ENCODE peak calls at places on chromosomes 11 and 22, in ten cellular contexts. P is OCI-LY7, M is esophagus squamous epithelium, S is breast epithelium, Z is GM12865, I is cardiac muscle cell, A is thoracic aorta, T is HFFc6, R is AG10803, U is lower leg skin. K is an unnamed sample.
A peak's percentile ranks its signal among the peaks of the same experiment; 100 is the strongest.

GRCh38 chr22:19213001-19213400 is 34.5 kb upstream of the SLC25A1 start:
- DNase-seq in P (peak; percentile 16), M (no peak), S (no peak), Z (no peak), I (no peak), A (no peak), T (no peak), R (no peak), U (no peak), K (no peak)

GRCh38 chr11:71563401-71563800 is 2.0 kb upstream of the KRTAP5-10 start:
- DNase-seq in P (peak; percentile 34), M (no peak), S (no peak), Z (peak; percentile 74), I (peak; percentile 62), A (no peak), T (peak; percentile 80), R (peak; percentile 50), U (no peak), K (peak; percentile 59)

GRCh38 chr11:17263803-17264202 is 12.7 kb upstream of the NUCB2 start:
- DNase-seq in P (no peak), M (no peak), S (no peak), Z (no peak), I (no peak), A (no peak), T (peak; percentile 39), R (peak; percentile 17), U (no peak), K (no peak)

GRCh38 chr11:9672288-9672916 is 8.5 kb downstream of the SWAP70 start:
- DNase-seq in P (no peak), M (no peak), S (no peak), Z (no peak), I (no peak), A (no peak), T (no peak), R (no peak), U (no peak), K (no peak)

GRCh38 chr22:29715240-29715639 is 4.6 kb upstream of the CABP7 start:
- DNase-seq in P (no peak), M (no peak), S (no peak), Z (no peak), I (no peak), A (no peak), T (no peak), R (no peak), U (no peak), K (no peak)

GRCh38 chr11:99522467-99523173 is 501.9 kb downstream of the CNTN5 start:
- DNase-seq in P (no peak), M (no peak), S (no peak), Z (no peak), I (no peak), A (no peak), T (no peak), R (no peak), U (no peak), K (no peak)

GRCh38 chr11:131914299-131914902 is 544.0 kb downstream of the NTM start:
- DNase-seq in P (no peak), M (no peak), S (no peak), Z (no peak), I (no peak), A (no peak), T (no peak), R (peak; percentile 53), U (no peak), K (no peak)

GRCh38 chr11:74325649-74326645 is 14.5 kb upstream of the P4HA3 start:
- DNase-seq in P (no peak), M (no peak), S (no peak), Z (no peak), I (no peak), A (peak; percentile 75), T (peak; percentile 67), R (peak; percentile 97), U (peak; percentile 89), K (no peak)

GRCh38 chr22:22700631-22701030 is 56.2 kb downstream of the GGTLC2 start:
- DNase-seq in P (no peak), M (no peak), S (no peak), Z (no peak), I (no peak), A (no peak), T (no peak), R (no peak), U (no peak), K (no peak)

GRCh38 chr11:93510196-93510898 is 32.8 kb downstream of the SMCO4 start:
- DNase-seq in P (no peak), M (no peak), S (no peak), Z (no peak), I (no peak), A (no peak), T (no peak), R (peak; percentile 19), U (no peak), K (no peak)

GRCh38 chr22:19974935-19975706 is 33.5 kb upstream of the TXNRD2 start:
- DNase-seq in P (peak; percentile 52), M (no peak), S (no peak), Z (no peak), I (no peak), A (no peak), T (no peak), R (no peak), U (no peak), K (peak; percentile 33)

GRCh38 chr11:10784229-10785145 is 24.2 kb downstream of the EIF4G2 start:
- DNase-seq in P (no peak), M (no peak), S (no peak), Z (no peak), I (peak; percentile 74), A (no peak), T (no peak), R (no peak), U (no peak), K (peak; percentile 44)

GRCh38 chr11:119739975-119740374 is 11.0 kb upstream of the NECTIN1 start:
- DNase-seq in P (no peak), M (no peak), S (no peak), Z (no peak), I (no peak), A (no peak), T (no peak), R (no peak), U (no peak), K (no peak)

GRCh38 chr11:107018274-107018901 is at the start of gene GUCY1A2:
- DNase-seq in P (no peak), M (no peak), S (no peak), Z (peak; percentile 15), I (peak; percentile 46), A (no peak), T (no peak), R (no peak), U (no peak), K (peak; percentile 26)

DNA sequence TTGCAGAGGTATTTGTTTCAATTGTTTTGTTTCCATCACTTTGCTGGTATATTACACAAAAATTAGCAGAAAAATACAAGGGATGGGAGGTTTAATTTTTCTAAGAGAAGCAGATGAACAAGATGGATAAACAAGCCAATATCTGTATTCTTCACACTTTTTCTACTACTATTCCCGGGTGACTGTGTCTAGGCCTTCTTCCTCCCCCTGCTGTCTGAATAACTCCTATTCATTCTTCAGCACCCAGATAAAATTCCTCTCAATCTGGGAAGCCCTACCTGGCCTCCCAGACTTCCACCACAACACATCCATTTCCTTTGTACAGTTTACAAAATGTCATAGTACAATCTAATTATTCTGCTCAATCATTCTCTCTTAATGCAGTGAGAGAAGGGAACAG is 666.6 kb upstream of the TENM4 start:
- DNase-seq in P (no peak), M (no peak), S (no peak), Z (no peak), I (no peak), A (no peak), T (no peak), R (no peak), U (no peak), K (no peak)
- TF ChIP-seq CTCF in P (no peak), M (no peak), S (no peak), Z (no peak), I (no peak), A (no peak), T (peak; percentile 63), R (no peak), U (no peak), K (no peak)

GRCh38 chr22:33512961-33513360 is 407.3 kb downstream of the LARGE1 start:
- DNase-seq in P (no peak), M (no peak), S (no peak), Z (no peak), I (peak; percentile 18), A (no peak), T (no peak), R (peak; percentile 44), U (no peak), K (no peak)
- TF ChIP-seq CTCF in P (no peak), M (no peak), S (no peak), Z (no peak), I (no peak), A (no peak), T (no peak), R (no peak), U (no peak), K (no peak)

GRCh38 chr11:31883435-31883834 is 72.3 kb upstream of the PAX6 start:
- DNase-seq in P (no peak), M (no peak), S (no peak), Z (no peak), I (no peak), A (no peak), T (no peak), R (no peak), U (no peak), K (no peak)

GRCh38 chr11:31882951-31883392 is 71.8 kb upstream of the PAX6 start:
- DNase-seq in P (no peak), M (no peak), S (no peak), Z (no peak), I (no peak), A (no peak), T (no peak), R (peak; percentile 3), U (no peak), K (no peak)

GRCh38 chr11:31881825-31882224 is 70.7 kb upstream of the PAX6 start:
- DNase-seq in P (no peak), M (no peak), S (no peak), Z (no peak), I (no peak), A (no peak), T (no peak), R (no peak), U (no peak), K (no peak)

GRCh38 chr11:31884080-31884479 is 73.0 kb upstream of the PAX6 start:
- DNase-seq in P (peak; percentile 1), M (no peak), S (no peak), Z (no peak), I (no peak), A (no peak), T (no peak), R (no peak), U (no peak), K (no peak)

DNA sequence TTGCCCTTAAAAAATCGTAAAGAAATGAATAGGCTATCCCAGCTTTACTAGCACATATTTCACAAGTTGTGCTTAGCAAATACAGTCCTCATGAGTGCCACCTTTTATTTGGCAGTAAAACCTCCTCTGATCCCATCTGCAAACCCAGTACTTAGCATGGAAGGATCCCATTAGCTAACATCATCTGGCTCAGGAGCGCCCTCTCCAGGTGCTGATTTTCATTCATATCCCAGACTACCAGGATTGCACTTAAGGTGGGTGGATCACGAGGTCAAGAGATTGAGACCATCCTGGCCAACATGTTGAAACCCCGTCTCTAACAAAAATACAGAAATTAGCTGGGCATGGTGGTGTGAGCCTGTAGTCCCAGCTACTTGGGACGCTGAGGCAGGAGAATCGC is 76.1 kb upstream of the PAX6 start:
- DNase-seq in P (no peak), M (no peak), S (no peak), Z (peak; percentile 12), I (no peak), A (no peak), T (no peak), R (no peak), U (no peak), K (no peak)
- TF ChIP-seq CTCF in P (peak; percentile 62), M (no peak), S (no peak), Z (peak; percentile 31), I (peak; percentile 4), A (no peak), T (peak; percentile 42), R (no peak), U (no peak), K (peak; percentile 15)

GRCh38 chr11:114133548-114134329 is 74.2 kb downstream of the ZBTB16 start:
- DNase-seq in P (no peak), M (no peak), S (no peak), Z (no peak), I (no peak), A (peak; percentile 32), T (no peak), R (peak; percentile 9), U (no peak), K (no peak)
- TF ChIP-seq CTCF in P (no peak), M (no peak), S (no peak), Z (no peak), I (no peak), A (no peak), T (peak; percentile 29), R (no peak), U (no peak), K (no peak)

K was measured in endothelial cell.